ENCODE peak calls at places on chromosome 11, in ten cellular contexts. A is adrenal gland, O is body of pancreas, V is uterus, R is thyroid gland, X is prostate gland, Y is heart left ventricle, S is A549, M is sigmoid colon, C is Peyer's patch. J is an unnamed sample. For H3K4me1, the result is how much of the 10 kb centered on the place peaks cover.

GRCh38 chr11:3981084-3981633 is 113.4 kb upstream of the RRM1 start:
- DNase-seq in A (no peak), R (no peak), C (no peak), S (no peak), M (no peak), X (no peak), V (no peak), O (no peak), Y (no peak), J (no peak)

GRCh38 chr11:96055706-96056387 is 131.9 kb upstream of the MTMR2 start:
- DNase-seq in C (no peak), O (no peak), Y (no peak), M (no peak), R (peak), V (no peak), X (no peak), S (no peak), A (no peak), J (no peak)

GRCh38 chr11:74018331-74019005 is 9.6 kb upstream of the UCP3 start:
- DNase-seq in R (peak), S (no peak), M (peak), X (peak), O (peak), C (peak), Y (peak), A (peak), V (peak), J (peak)

GRCh38 chr11:68314886-68315580 is 2.6 kb downstream of the LRP5 start:
- DNase-seq in O (peak), C (no peak), Y (no peak), A (peak), X (no peak), S (no peak), V (peak), R (peak), M (no peak), J (no peak)

GRCh38 chr11:121466063-121466794 is 13.5 kb upstream of the SORL1-AS1 start:
- DNase-seq in X (peak), M (peak), R (peak), V (peak), C (peak), A (peak), S (peak), Y (peak), O (peak), J (peak)

GRCh38 chr11:110573411-110573810 is 138.8 kb downstream of the ARHGAP20 start:
- DNase-seq in A (no peak), R (no peak), O (no peak), X (no peak), Y (no peak), M (no peak), C (no peak), V (no peak), S (no peak), J (no peak)

GRCh38 chr11:65777821-65778361 is 2.9 kb downstream of the AP5B1 start:
- DNase-seq in Y (no peak), M (peak), R (no peak), S (no peak), C (no peak), V (no peak), O (no peak), A (no peak), X (no peak), J (peak)

GRCh38 chr11:65653229-65654225 is 9.2 kb downstream of the RELA start:
- DNase-seq in S (no peak), R (peak), V (no peak), O (peak), M (peak), C (no peak), X (peak), A (peak), Y (no peak), J (no peak)

DNA sequence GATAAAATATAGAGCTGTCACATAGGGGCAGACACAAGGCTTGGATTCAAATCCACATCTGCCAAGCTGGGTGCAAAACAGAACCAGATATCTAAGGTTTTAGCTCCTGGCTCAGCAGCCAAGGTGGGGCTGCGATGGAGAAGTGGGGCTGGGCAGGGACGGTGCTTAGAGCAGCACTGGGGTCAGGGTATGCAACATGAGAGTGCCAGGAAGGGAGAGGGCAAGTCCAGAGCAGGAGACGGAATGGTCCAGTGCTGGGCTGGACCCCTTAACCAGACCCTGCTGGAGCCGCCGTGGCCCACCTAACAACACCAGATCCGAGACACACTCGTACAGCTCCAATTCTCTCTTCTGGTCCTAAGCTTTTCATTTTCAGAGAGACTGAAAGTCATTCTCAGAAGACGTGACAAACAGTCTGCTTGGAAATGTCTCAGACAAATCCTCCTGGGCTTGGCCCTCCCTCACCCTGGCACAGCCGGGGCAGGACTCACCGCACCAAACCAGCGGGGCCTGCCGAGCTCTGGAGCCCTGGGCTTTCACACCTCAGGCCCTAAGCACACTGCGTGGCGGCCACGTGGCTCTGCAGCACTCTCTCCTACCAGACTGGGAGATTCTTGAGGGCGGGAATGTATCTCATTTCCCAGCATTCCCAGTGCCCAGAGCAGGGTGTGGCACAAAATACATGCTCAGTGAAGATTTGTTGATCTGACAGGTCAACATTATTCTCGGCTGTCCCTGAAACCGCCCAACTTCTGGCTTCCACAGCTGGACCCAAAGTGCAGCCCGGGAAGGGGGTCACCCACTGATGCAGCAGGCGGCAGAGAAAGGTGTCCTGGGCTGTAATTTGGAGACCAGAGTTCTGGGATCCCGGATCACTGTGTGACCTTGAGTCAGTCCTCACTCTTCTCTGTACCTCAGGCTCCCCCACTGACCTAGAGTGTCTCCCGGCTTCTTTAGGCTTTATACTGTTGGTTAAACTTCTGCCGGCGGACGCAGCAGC is 11.6 kb downstream of the LRRC32 start:
- DNase-seq in R (no peak), S (no peak), X (no peak), V (no peak), O (no peak), A (peak), M (peak), Y (peak), C (no peak), J (no peak)
- H3K4me1 ChIP-seq in R (under half), S (under half), X (under half), V (under half), O (under half), A (under half), M (under half), Y (under half), C (under half), J (under half)

GRCh38 chr11:61972112-61972795 is 4.8 kb upstream of the FTH1 start:
- DNase-seq in A (peak), O (no peak), V (no peak), M (no peak), S (no peak), C (no peak), Y (no peak), X (no peak), R (no peak), J (no peak)

GRCh38 chr11:61971177-61972111 is 4.0 kb upstream of the FTH1 start:
- DNase-seq in C (peak), V (peak), M (peak), R (peak), O (peak), Y (peak), X (peak), S (peak), A (peak), J (peak)

GRCh38 chr11:61973603-61974162 is 6.2 kb upstream of the FTH1 start:
- DNase-seq in V (no peak), O (no peak), Y (peak), R (peak), X (peak), S (no peak), M (no peak), C (no peak), A (peak), J (peak)

GRCh38 chr11:61974766-61975631 is 7.6 kb upstream of the FTH1 start:
- DNase-seq in C (no peak), R (peak), A (peak), Y (no peak), V (no peak), S (no peak), M (no peak), X (peak), O (peak), J (no peak)

DNA sequence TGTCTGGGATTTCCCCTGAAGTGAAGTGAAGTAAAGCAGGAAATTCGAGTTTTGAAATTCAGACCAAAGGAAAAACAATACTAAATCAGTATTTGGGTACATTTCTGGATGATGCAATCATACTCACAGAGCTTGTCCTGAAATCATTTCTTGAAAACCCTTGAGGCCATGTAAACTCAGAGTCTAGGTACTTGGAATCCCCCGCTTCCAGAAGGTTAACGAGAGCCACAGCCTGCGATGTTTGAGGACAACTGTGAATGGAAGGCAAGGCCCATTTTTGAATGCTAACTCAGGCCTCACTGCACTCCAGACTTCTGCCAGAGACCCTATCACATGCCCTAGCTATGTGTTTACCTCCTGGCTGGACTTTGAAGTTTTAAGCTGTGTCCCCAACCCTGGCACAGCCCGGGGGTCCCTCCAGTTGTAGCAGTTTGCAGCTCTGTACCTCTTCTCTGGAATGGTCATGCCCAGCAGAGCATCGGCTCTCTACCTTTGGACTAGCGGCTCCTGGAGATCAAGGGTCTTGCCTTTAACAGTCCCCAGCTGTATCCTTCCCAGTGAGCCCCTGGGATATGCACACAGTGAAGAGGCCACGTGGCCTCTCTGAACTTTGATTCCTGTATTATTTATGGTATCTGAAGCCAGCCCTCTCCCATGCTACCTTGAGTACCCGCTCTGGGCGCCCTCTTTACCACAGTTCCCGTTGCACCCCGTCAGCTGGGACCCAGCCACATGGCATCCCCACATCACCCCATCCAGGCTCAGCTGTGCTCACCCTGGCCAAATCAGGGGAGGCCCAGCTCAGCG is 5.6 kb upstream of the FTH1 start:
- DNase-seq in O (peak), A (peak), X (peak), V (no peak), M (no peak), C (no peak), R (peak), S (no peak), Y (no peak), J (no peak)
- TF ChIP-seq POLR2A in O (peak), A (no peak), X (no peak), V (peak), M (no peak), C (peak), R (no peak), S (no peak), Y (no peak), J (no peak)

GRCh38 chr11:75831915-75832502 is 17.0 kb downstream of the UVRAG start:
- DNase-seq in M (no peak), R (no peak), C (no peak), A (peak), V (no peak), O (no peak), X (no peak), S (no peak), Y (no peak), J (no peak)

GRCh38 chr11:75827562-75827961 is 12.6 kb downstream of the UVRAG start:
- DNase-seq in O (no peak), C (no peak), M (no peak), S (no peak), A (no peak), X (no peak), R (no peak), Y (no peak), V (no peak), J (no peak)

GRCh38 chr11:75823415-75823814 is 8.4 kb downstream of the UVRAG start:
- DNase-seq in V (no peak), C (no peak), R (no peak), S (no peak), M (no peak), Y (no peak), A (no peak), X (no peak), O (no peak), J (no peak)

GRCh38 chr11:75821202-75821601 is 6.2 kb downstream of the UVRAG start:
- DNase-seq in C (no peak), S (no peak), Y (no peak), X (no peak), V (no peak), O (no peak), R (no peak), A (no peak), M (no peak), J (no peak)

DNA sequence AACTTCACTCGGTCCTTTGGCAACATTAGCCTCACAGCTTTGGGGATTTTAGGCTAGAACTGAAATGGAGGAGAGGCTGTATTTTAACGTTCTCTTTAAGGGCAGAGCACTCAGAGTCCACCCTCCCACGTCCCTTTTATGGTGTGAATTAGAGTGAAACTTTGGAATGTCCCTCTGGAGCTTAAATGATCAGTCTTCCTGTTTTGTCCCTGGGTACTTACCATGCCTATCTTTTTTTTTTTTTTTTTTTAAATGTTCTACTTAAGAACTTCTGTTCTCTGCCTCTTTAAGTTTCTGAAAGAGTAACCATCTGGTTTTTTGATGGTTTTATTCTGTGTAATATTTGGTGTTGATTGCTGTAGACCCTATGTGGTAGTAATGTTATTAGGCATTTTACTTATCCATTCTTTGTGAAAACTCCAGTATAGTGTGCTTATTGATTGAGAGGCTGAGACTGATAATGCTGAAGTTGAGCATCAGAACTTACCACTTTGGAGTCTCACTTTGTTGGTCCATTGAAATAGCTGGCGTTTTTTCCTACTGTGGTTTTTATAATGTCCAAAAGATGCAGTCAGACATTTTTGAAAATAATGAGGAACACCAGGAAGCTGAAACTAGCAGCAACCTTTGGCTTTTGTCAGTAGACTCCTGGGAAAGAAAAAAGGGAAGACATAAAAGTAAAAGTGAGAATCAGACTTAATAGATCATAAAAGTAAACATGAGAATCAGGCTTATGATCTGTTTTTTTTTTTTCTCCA is 11.6 kb downstream of the UVRAG start:
- DNase-seq in M (no peak), R (no peak), C (no peak), S (no peak), A (no peak), O (no peak), V (no peak), X (no peak), Y (no peak), J (no peak)
- H3K4me1 ChIP-seq in M (half or more), R (under half), C (under half), S (under half), A (half or more), O (under half), V (under half), X (under half), Y (half or more), J (half or more)

GRCh38 chr11:111911563-111912401 is at the start of gene CRYAB:
- DNase-seq in O (peak), A (peak), V (peak), R (peak), C (no peak), M (peak), Y (peak), X (peak), S (no peak), J (peak)
- TF ChIP-seq POLR2A in O (peak), A (peak), V (peak), R (peak), C (no peak), M (peak), Y (peak), X (peak), S (no peak), J (peak)

DNA sequence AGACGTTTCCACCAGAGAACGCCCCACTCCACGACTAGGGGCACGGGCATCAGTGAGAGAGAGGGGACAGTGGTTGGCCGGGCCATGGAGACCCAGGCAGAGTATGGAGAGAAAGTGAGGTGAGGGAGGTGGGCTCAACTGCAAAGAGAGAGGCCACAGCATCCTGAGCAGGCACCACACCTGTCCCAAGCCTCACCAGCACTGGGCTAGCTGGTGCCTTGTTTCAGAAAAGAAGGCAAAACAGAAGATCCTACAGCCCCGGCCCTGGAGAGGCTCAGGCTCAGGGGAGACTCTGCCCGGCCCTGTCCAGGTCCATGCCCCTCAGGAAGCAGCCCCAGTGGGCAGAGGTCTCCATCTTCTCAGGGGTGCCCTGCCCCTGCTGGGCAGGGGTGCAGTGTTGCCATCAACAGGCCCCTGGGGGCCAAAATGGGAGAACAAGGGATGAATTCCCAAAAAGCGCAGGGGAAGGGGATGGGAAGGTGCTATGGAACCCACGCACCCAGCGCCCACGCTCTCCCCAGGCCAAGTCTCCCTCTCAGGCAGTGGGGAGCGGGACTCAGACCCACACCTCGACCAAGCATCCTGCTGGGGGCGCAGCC is 6.0 kb downstream of the TSPAN32 start:
- DNase-seq in S (no peak), R (no peak), C (no peak), A (no peak), O (no peak), Y (no peak), X (no peak), V (no peak), M (peak), J (no peak)
- H3K4me1 ChIP-seq in S (under half), R (under half), C (under half), A (under half), O (under half), Y (under half), X (under half), V (under half), M (half or more), J (under half)

GRCh38 chr11:10044618-10045017 is 249.4 kb downstream of the SBF2 start:
- DNase-seq in V (no peak), A (no peak), Y (no peak), M (no peak), C (no peak), R (no peak), S (no peak), O (no peak), X (no peak), J (no peak)
- TF ChIP-seq POLR2A in V (no peak), A (no peak), Y (no peak), M (no peak), C (no peak), R (no peak), S (no peak), O (no peak), X (no peak), J (no peak)